ENCODE peak calls at places on chromosome 17, in four cellular contexts. K is tibial nerve; U is CD4-positive, alpha-beta T cell; Y is prostate gland. C is an unnamed sample.

GRCh38 chr17:80008383-80008840 is 27.3 kb downstream of the TBC1D16 start:
- DNase-seq in Y (peak), K (peak), U (peak), C (peak)

GRCh38 chr17:80817321-80817845 is 174.3 kb upstream of the CHMP6 start:
- DNase-seq in K (no peak), Y (no peak), U (no peak), C (no peak)

GRCh38 chr17:15233022-15233805 is 31.9 kb downstream of the PMP22 start:
- DNase-seq in K (no peak), Y (no peak), U (no peak), C (peak)

GRCh38 chr17:63314766-63315165 is 131.3 kb downstream of the CYB561 start:
- DNase-seq in Y (no peak), K (no peak), U (no peak), C (no peak)

GRCh38 chr17:39800540-39800939 is 62.8 kb downstream of the GRB7 start:
- DNase-seq in Y (no peak), U (peak), K (no peak), C (no peak)

GRCh38 chr17:79925242-79925957 is 86.2 kb upstream of the CBX4 start:
- DNase-seq in U (no peak), Y (peak), K (no peak), C (peak)

GRCh38 chr17:3668279-3669084 is at the start of the genes EMC6 and TAX1BP3:
- DNase-seq in K (peak), Y (peak), U (peak), C (peak)

GRCh38 chr17:38697061-38697820 is 7.8 kb upstream of the MLLT6 start:
- DNase-seq in K (no peak), U (no peak), Y (no peak), C (no peak)

GRCh38 chr17:48732688-48733629 is 4.4 kb upstream of the HOXB13 start:
- DNase-seq in Y (no peak), U (no peak), K (no peak), C (no peak)

GRCh38 chr17:21278304-21279197 is 6.0 kb upstream of the MAP2K3 start:
- DNase-seq in K (no peak), U (peak), Y (no peak), C (no peak)

GRCh38 chr17:59008737-59009136 is 97.9 kb downstream of the TRIM37 start:
- DNase-seq in K (no peak), U (no peak), Y (no peak), C (no peak)

GRCh38 chr17:66885417-66885816 is 50.5 kb downstream of the CACNG5 start:
- DNase-seq in U (no peak), Y (no peak), K (no peak), C (no peak)

GRCh38 chr17:81012574-81013447 is 21.2 kb downstream of the CHMP6 start:
- DNase-seq in U (no peak), Y (no peak), K (no peak), C (no peak)

GRCh38 chr17:79650283-79650682 is 39.4 kb upstream of the RBFOX3 start:
- DNase-seq in K (no peak), U (no peak), Y (peak), C (no peak)

GRCh38 chr17:55238931-55239297 is 25.8 kb upstream of the HLF start:
- DNase-seq in Y (no peak), U (no peak), K (no peak), C (peak)

GRCh38 chr17:78993241-78993956 is 13.7 kb upstream of the LGALS3BP start:
- DNase-seq in Y (no peak), K (peak), U (peak), C (no peak)

GRCh38 chr17:32226881-32227280 is 38.8 kb upstream of the RHBDL3 start:
- DNase-seq in Y (no peak), K (no peak), U (no peak), C (no peak)

GRCh38 chr17:32227910-32228309 is 37.7 kb upstream of the RHBDL3 start:
- DNase-seq in U (no peak), Y (no peak), K (no peak), C (no peak)

GRCh38 chr17:32223703-32224102 is 41.9 kb upstream of the RHBDL3 start:
- DNase-seq in Y (no peak), K (no peak), U (no peak), C (no peak)

DNA sequence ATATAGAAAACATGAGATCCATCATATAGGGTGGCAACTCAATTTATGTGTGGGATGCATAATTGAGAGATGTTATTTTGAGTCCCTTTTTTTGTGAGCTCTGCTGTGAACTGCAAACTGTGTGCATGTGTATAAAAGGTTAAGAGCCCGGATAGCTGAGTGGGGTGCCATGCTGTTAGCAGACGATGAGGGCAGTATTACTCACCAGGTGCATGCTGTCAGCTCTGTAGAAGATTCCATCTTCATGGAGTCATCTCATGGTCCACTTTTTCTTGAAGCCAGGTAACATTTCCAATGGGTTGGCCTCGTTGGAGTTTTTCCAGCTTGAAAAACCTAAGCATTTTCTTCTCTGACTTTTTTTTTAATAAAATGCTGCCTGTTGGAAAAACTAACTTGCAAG is 43.0 kb upstream of the RHBDL3 start:
- DNase-seq in U (no peak), Y (no peak), K (no peak), C (peak)
- TF ChIP-seq CTCF in U (no peak), Y (no peak), K (no peak), C (no peak)

GRCh38 chr17:75847595-75848522 is 3.7 kb upstream of the UNC13D start:
- DNase-seq in K (no peak), U (no peak), Y (no peak), C (no peak)
- H3K27ac ChIP-seq in K (no peak), U (no peak), Y (peak), C (peak)

DNA sequence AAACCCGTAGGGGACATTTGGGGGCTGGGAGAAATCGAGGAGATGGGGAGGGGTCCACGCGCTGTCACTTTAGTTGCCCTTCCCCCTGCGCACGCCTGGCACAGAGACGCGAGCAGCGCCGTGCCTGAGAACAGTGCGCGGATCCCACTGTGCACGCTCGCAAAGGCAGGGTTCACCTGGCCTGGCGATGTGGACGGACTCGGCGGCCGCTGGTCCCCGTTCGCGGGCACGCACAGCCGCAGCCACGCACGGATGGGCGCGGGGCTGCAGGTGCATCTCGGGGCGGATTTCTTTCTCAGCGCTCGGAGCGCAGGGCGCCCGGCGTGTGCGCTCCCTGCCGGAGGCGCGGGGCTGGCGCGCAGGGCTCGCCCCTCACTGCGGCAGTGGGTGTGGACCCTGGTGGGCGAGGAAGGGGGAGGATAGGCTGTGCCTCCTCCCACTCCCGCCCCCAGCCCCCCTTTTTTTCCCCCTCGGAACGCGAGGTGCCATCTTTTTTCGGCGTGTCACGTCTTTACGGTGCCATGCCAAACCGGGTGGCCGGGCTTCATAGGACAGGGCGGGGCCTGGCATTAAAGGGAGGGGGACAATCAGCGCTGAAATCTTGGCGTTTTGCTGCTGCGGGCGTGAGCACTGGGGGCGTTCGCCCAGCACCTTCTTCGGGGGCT is 1.1 kb downstream of the MAPT start:
- DNase-seq in Y (no peak), K (no peak), U (peak), C (no peak)
- TF ChIP-seq CTCF in Y (no peak), K (no peak), U (no peak), C (no peak)

GRCh38 chr17:65121368-65121767 is 15.8 kb upstream of the RGS9 start:
- DNase-seq in K (no peak), Y (no peak), U (no peak), C (no peak)

GRCh38 chr17:65123757-65124675 is 13.2 kb upstream of the RGS9 start:
- DNase-seq in Y (no peak), K (no peak), U (no peak), C (no peak)

GRCh38 chr17:65117384-65118035 is 19.7 kb upstream of the RGS9 start:
- DNase-seq in U (no peak), K (no peak), Y (no peak), C (no peak)

GRCh38 chr17:65122836-65123756 is 14.1 kb upstream of the RGS9 start:
- DNase-seq in Y (peak), K (peak), U (peak), C (peak)

GRCh38 chr17:65121916-65122821 is 15.0 kb upstream of the RGS9 start:
- DNase-seq in K (no peak), Y (no peak), U (no peak), C (no peak)
- H3K27ac ChIP-seq in K (no peak), Y (peak), U (no peak), C (peak)

GRCh38 chr17:36534881-36535668 is at the start of gene PIGW:
- DNase-seq in Y (peak), K (peak), U (peak), C (peak)
- TF ChIP-seq CTCF in Y (peak), K (peak), U (no peak), C (no peak)